ENCODE peak calls at places on chromosome 2, in seven cellular contexts. U is brain microvascular endothelial cell; W is activated CD8-positive, alpha-beta memory T cell treated with anti-CD3 and anti-CD28 coated beads, Interleukin-2, amount 10 ng/mL, durations not matched to agents 7 days and 5 days; Z is stimulated activated naive B cell treated with anti-CD40 and anti-IgM and Interleukin-4, amounts not matched to agents 10 μg/mL and 1 μg/mL and 100 μg/mL, for 72 hours; I is germinal center; C is iPS-NIHi11; L is Caco-2. O is an unnamed sample.
A peak's percentile ranks its signal among the peaks of the same experiment; 100 is the strongest.

GRCh38 chr2:149573760-149574159 is 13.8 kb downstream of the MMADHC start:
- DNase-seq in U (no peak), W (no peak), Z (no peak), I (no peak), C (no peak), L (no peak), O (no peak)

GRCh38 chr2:168658706-168659105 is 143.7 kb upstream of the NOSTRIN start:
- DNase-seq in U (no peak), W (no peak), Z (no peak), I (no peak), C (no peak), L (no peak), O (no peak)

GRCh38 chr2:160353166-160353565 is 140.4 kb downstream of the RBMS1 start:
- DNase-seq in U (no peak), W (no peak), Z (no peak), I (no peak), C (no peak), L (peak; percentile 21), O (no peak)

GRCh38 chr2:238467062-238467461 is 40.3 kb downstream of the ASB1 start:
- DNase-seq in U (no peak), W (no peak), Z (no peak), I (no peak), C (no peak), L (no peak), O (no peak)

GRCh38 chr2:151334082-151334815 is 23.1 kb upstream of the TNFAIP6 start:
- DNase-seq in U (peak; percentile 70), W (no peak), Z (no peak), I (no peak), C (no peak), L (no peak), O (no peak)

GRCh38 chr2:164689020-164689419 is 67.7 kb upstream of the GRB14 start:
- DNase-seq in U (no peak), W (no peak), Z (no peak), I (no peak), C (no peak), L (no peak), O (no peak)

GRCh38 chr2:147045113-147045512 is 799.7 kb upstream of the ACVR2A start:
- DNase-seq in U (peak; percentile 39), W (peak; percentile 43), Z (peak; percentile 3), I (peak; percentile 5), C (peak; percentile 46), L (peak; percentile 61), O (peak; percentile 18)

GRCh38 chr2:53210538-53210937 is 557.1 kb upstream of the CHAC2 start:
- DNase-seq in U (no peak), W (no peak), Z (no peak), I (no peak), C (peak; percentile 19), L (no peak), O (no peak)

GRCh38 chr2:68765739-68766377 is 31.2 kb downstream of the ARHGAP25 start:
- DNase-seq in U (peak; percentile 11), W (no peak), Z (no peak), I (no peak), C (no peak), L (no peak), O (no peak)

GRCh38 chr2:96861074-96861473 is 3.3 kb upstream of the ANKRD39 start:
- DNase-seq in U (no peak), W (no peak), Z (no peak), I (no peak), C (no peak), L (no peak), O (no peak)

GRCh38 chr2:226410212-226410611 is 389.4 kb downstream of the IRS1 start:
- DNase-seq in U (no peak), W (no peak), Z (no peak), I (no peak), C (no peak), L (no peak), O (no peak)